ENCODE peak calls at places on chromosomes 11 and 22, in ten cellular contexts. C is left ventricle myocardium inferior, H is dorsolateral prefrontal cortex, N is adrenal gland, S is mucosa of descending colon, K is bronchial epithelial cell, Y is right lobe of liver, L is IMR-90, A is prostate gland, I is spleen. X is an unnamed sample.

GRCh38 chr11:69202511-69203221 is 46.9 kb downstream of the SMIM38 start:
- DNase-seq in C (peak), H (no peak), N (no peak), S (no peak), K (no peak), Y (peak), L (no peak), A (no peak), I (peak), X (no peak)

GRCh38 chr11:19519912-19520641 is 192.6 kb upstream of the NAV2 start:
- DNase-seq in C (peak), H (no peak), N (peak), S (no peak), K (no peak), Y (peak), L (no peak), A (no peak), I (no peak), X (no peak)

GRCh38 chr11:17786824-17787525 is 52.4 kb downstream of the KCNC1 start:
- DNase-seq in C (no peak), H (no peak), N (no peak), S (no peak), K (peak), Y (no peak), L (peak), A (no peak), I (no peak), X (no peak)

GRCh38 chr11:61587541-61587941 is 6.7 kb upstream of the SYT7 start:
- DNase-seq in C (peak), H (no peak), N (peak), S (peak), K (no peak), Y (no peak), L (no peak), A (peak), I (peak), X (no peak)

GRCh38 chr11:122754553-122755322 is 83.6 kb upstream of the CRTAM start:
- DNase-seq in C (no peak), H (no peak), N (no peak), S (no peak), K (no peak), Y (no peak), L (no peak), A (no peak), I (no peak), X (no peak)

GRCh38 chr11:76773921-76774361 is 9.2 kb upstream of the TSKU start:
- DNase-seq in C (peak), H (no peak), N (no peak), S (no peak), K (peak), Y (peak), L (no peak), A (peak), I (peak), X (peak)

GRCh38 chr11:68832476-68833176 is 9.1 kb downstream of the CPT1A start:
- DNase-seq in C (no peak), H (no peak), N (peak), S (no peak), K (no peak), Y (no peak), L (no peak), A (peak), I (no peak), X (peak)

GRCh38 chr11:97871816-97872215 is 1148.9 kb upstream of the CNTN5 start:
- DNase-seq in C (no peak), H (no peak), N (no peak), S (no peak), K (no peak), Y (no peak), L (no peak), A (no peak), I (no peak), X (no peak)

GRCh38 chr11:1218788-1219445 is 3.9 kb upstream of the MUC5B start:
- DNase-seq in C (no peak), H (peak), N (no peak), S (peak), K (no peak), Y (no peak), L (no peak), A (no peak), I (peak), X (no peak)

GRCh38 chr11:14577290-14577689 is 57.1 kb upstream of the PSMA1 start:
- DNase-seq in C (no peak), H (no peak), N (no peak), S (no peak), K (no peak), Y (no peak), L (no peak), A (no peak), I (no peak), X (no peak)

GRCh38 chr11:65491614-65492386 is 7.0 kb upstream of the MALAT1 start:
- DNase-seq in C (peak), H (peak), N (peak), S (peak), K (peak), Y (peak), L (peak), A (peak), I (no peak), X (peak)

GRCh38 chr22:22720201-22720723 is 75.8 kb downstream of the GGTLC2 start:
- DNase-seq in C (no peak), H (no peak), N (no peak), S (no peak), K (peak), Y (no peak), L (peak), A (no peak), I (no peak), X (no peak)

GRCh38 chr11:96028746-96029145 is 104.8 kb upstream of the MTMR2 start:
- DNase-seq in C (no peak), H (no peak), N (no peak), S (no peak), K (no peak), Y (no peak), L (no peak), A (no peak), I (no peak), X (no peak)

GRCh38 chr22:38074181-38075104 is 9.5 kb downstream of the SLC16A8 start:
- DNase-seq in C (no peak), H (peak), N (no peak), S (peak), K (no peak), Y (no peak), L (peak), A (no peak), I (no peak), X (no peak)

GRCh38 chr11:69481393-69481844 is at the start of gene LINC01488:
- DNase-seq in C (peak), H (peak), N (no peak), S (peak), K (no peak), Y (no peak), L (no peak), A (no peak), I (peak), X (no peak)

GRCh38 chr11:112316971-112317370 is 56.3 kb upstream of the PLET1 start:
- DNase-seq in C (no peak), H (no peak), N (no peak), S (no peak), K (no peak), Y (no peak), L (peak), A (no peak), I (no peak), X (no peak)

GRCh38 chr11:76247091-76247490 is 40.8 kb upstream of the WNT11 start:
- DNase-seq in C (no peak), H (no peak), N (no peak), S (peak), K (no peak), Y (no peak), L (no peak), A (no peak), I (no peak), X (no peak)

GRCh38 chr11:128629516-128630106 is 42.3 kb upstream of the ETS1 start:
- DNase-seq in C (no peak), H (no peak), N (no peak), S (no peak), K (no peak), Y (peak), L (peak), A (no peak), I (no peak), X (no peak)

GRCh38 chr11:88363566-88364169 is 26.1 kb upstream of the CTSC start:
- DNase-seq in C (no peak), H (no peak), N (no peak), S (no peak), K (peak), Y (no peak), L (peak), A (no peak), I (no peak), X (no peak)

GRCh38 chr22:30864441-30865420 is 103.8 kb downstream of the MORC2 start:
- DNase-seq in C (no peak), H (no peak), N (no peak), S (peak), K (no peak), Y (no peak), L (no peak), A (no peak), I (peak), X (no peak)

GRCh38 chr11:113847580-113847979 is 27.8 kb downstream of the USP28 start:
- DNase-seq in C (no peak), H (no peak), N (no peak), S (no peak), K (no peak), Y (no peak), L (no peak), A (no peak), I (no peak), X (no peak)

GRCh38 chr22:35065183-35065582 is 775 bp upstream of the ISX start:
- DNase-seq in C (no peak), H (no peak), N (no peak), S (no peak), K (no peak), Y (no peak), L (no peak), A (no peak), I (no peak), X (no peak)

GRCh38 chr22:21640810-21641209 is 1.3 kb upstream of the SDF2L1 start:
- DNase-seq in C (no peak), H (no peak), N (no peak), S (no peak), K (no peak), Y (no peak), L (no peak), A (no peak), I (no peak), X (no peak)

GRCh38 chr11:66864172-66864901 is 7.5 kb downstream of the LRFN4 start:
- DNase-seq in C (no peak), H (no peak), N (no peak), S (peak), K (no peak), Y (no peak), L (no peak), A (no peak), I (no peak), X (no peak)

GRCh38 chr11:97772696-97773095 is 1248.1 kb upstream of the CNTN5 start:
- DNase-seq in C (no peak), H (no peak), N (no peak), S (no peak), K (no peak), Y (no peak), L (no peak), A (no peak), I (no peak), X (no peak)

GRCh38 chr11:47477323-47477722 is 28.4 kb upstream of the RAPSN start:
- DNase-seq in C (no peak), H (no peak), N (peak), S (no peak), K (peak), Y (peak), L (peak), A (no peak), I (no peak), X (no peak)

GRCh38 chr11:1111545-1112212 is 37.0 kb downstream of the MUC2 start:
- DNase-seq in C (peak), H (peak), N (no peak), S (no peak), K (no peak), Y (peak), L (no peak), A (no peak), I (peak), X (no peak)

GRCh38 chr11:31649129-31649528 is 139.6 kb downstream of the ELP4 start:
- DNase-seq in C (no peak), H (no peak), N (no peak), S (no peak), K (no peak), Y (no peak), L (no peak), A (no peak), I (no peak), X (no peak)
- TF ChIP-seq CTCF in C (no peak), H (no peak), N (no peak), S (no peak), K (no peak), Y (no peak), L (no peak), A (no peak), I (no peak), X (no peak)

DNA sequence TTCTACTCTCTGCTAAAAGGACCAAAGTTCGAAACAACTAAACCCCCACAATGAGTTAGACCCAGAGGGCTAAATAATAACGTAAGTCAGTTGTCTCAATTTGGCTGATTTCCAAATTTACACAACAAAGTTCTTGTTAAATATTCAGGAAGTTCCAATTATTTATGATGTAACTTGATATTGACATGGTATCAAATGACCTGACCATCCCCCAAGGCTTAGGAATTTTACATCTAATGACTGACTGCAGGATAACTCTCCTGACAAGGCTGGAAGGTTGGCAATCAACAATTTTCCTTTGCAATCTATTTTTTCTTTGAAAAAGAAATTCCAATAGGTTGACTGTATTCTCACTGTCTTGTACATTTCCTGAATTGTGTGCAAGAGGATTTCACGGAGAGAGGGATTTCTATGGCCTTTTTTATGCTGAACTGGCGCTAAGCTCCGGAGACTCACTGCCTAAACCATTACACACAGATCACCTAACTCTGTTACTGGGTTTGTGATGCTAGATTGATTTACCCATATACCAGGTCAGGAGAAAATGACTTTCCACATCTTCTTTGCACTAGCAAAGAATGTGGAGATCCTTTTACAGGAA is 9.6 kb upstream of the CDON start:
- DNase-seq in C (no peak), H (no peak), N (no peak), S (no peak), K (peak), Y (no peak), L (no peak), A (peak), I (no peak), X (peak)
- H3K4me3 ChIP-seq in C (no peak), H (no peak), N (no peak), S (no peak), K (no peak), Y (no peak), L (no peak), A (no peak), I (no peak), X (no peak)

GRCh38 chr11:70740475-70740825 is 342.1 kb downstream of the CTTN start:
- DNase-seq in C (no peak), H (peak), N (no peak), S (no peak), K (no peak), Y (no peak), L (no peak), A (no peak), I (no peak), X (no peak)
- TF ChIP-seq CTCF in C (no peak), H (peak), N (no peak), S (no peak), K (no peak), Y (no peak), L (no peak), A (no peak), I (no peak), X (no peak)

GRCh38 chr11:7579226-7579825 is 65.5 kb downstream of the PPFIBP2 start:
- DNase-seq in C (no peak), H (no peak), N (no peak), S (no peak), K (no peak), Y (no peak), L (peak), A (no peak), I (no peak), X (no peak)

GRCh38 chr11:7578276-7578955 is 64.6 kb downstream of the PPFIBP2 start:
- DNase-seq in C (no peak), H (no peak), N (no peak), S (no peak), K (no peak), Y (no peak), L (no peak), A (no peak), I (no peak), X (no peak)

GRCh38 chr11:7576671-7577225 is 62.9 kb downstream of the PPFIBP2 start:
- DNase-seq in C (peak), H (no peak), N (no peak), S (no peak), K (no peak), Y (no peak), L (peak), A (no peak), I (no peak), X (no peak)

GRCh38 chr11:7577226-7577882 is 63.6 kb downstream of the PPFIBP2 start:
- DNase-seq in C (peak), H (peak), N (no peak), S (no peak), K (no peak), Y (no peak), L (no peak), A (no peak), I (no peak), X (no peak)

DNA sequence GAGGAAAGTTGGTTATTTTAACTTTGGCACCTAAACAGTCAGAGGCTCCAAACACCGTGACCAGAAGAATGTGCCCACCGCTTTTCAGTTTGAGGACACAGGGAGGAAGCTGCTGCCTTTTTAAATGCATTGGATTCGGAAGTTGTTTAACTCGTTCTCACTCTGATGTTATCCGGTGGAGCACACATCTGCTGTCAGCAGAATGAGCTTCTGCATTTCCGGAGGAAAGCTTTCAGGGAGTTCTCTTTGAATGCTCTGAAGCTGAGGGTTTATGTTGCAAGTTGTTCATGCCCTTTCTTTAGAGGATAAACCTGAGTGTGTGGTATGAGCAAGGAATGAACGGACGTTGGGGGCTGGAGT is 64.1 kb downstream of the PPFIBP2 start:
- DNase-seq in C (no peak), H (no peak), N (no peak), S (no peak), K (peak), Y (no peak), L (peak), A (peak), I (no peak), X (no peak)
- H3K4me3 ChIP-seq in C (peak), H (peak), N (no peak), S (no peak), K (no peak), Y (no peak), L (peak), A (no peak), I (no peak), X (no peak)

DNA sequence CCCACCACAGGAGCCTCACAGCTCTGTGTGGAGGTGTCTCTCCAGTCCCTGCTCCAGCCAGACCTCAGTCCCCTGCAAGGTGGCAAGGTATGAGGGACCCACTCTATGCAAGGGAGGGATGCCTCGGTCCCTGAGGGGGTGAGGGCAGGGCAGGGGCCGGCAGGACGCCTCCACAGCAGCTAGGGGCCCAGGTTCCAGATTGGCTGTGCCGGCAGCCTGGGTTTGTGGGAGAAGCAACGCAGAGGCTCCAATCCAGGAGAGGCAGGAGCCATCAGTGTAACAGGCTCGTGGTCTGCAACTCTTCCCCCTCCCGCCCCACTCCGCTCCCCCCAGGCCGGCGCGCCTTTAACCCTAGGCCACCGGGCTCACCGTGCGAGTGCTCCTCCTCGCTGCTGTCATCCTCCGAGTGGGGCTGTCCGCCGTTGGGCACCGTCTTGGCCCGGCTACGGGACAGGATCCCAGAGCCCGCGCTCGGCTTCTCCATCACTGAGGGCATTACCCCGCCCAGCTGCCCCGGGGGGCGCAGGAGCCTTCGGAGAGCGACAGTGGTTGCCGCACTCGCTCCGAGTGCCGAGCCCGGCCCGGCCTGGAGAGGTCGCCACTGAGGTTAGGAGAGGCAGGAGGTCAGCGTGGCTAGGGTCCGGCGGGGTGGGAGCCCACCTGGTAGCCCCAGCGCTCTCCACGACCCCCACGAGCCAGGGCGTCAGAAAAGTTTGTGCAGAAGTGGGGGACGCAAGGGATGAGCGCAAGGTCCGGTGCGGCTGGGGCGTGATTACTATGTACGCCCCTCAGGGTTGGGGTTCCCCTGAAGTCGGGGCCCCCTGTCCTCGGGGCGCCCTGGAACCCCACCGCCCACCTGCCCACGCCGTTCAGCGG is 765 bp downstream of the RCOR2 start:
- DNase-seq in C (peak), H (peak), N (no peak), S (peak), K (no peak), Y (no peak), L (no peak), A (no peak), I (peak), X (no peak)
- TF ChIP-seq CTCF in C (peak), H (peak), N (peak), S (peak), K (peak), Y (peak), L (peak), A (peak), I (peak), X (peak)

X was measured in LNCaP clone FGC.